ENCODE peak calls at places on chromosomes 6 and 20, in seven cellular contexts. L is body of pancreas, F is uterus, O is endothelial cell of umbilical vein, D is lower leg skin, V is suprapubic skin, U is esophagus muscularis mucosa. J is an unnamed sample.

GRCh38 chr20:49187330-49188100 is 619 bp downstream of the STAU1 start:
- DNase-seq in L (no peak), F (peak), O (peak), D (peak), V (no peak), U (no peak), J (no peak)

GRCh38 chr6:46023216-46023915 is 7.7 kb upstream of the CLIC5 start:
- DNase-seq in L (peak), F (no peak), O (no peak), D (no peak), V (no peak), U (peak), J (no peak)

GRCh38 chr6:106451419-106451818 is 90.9 kb downstream of the CRYBG1 start:
- DNase-seq in L (no peak), F (no peak), O (peak), D (no peak), V (no peak), U (no peak), J (no peak)

GRCh38 chr6:44116643-44117382 is 10.4 kb downstream of the MRPL14 start:
- DNase-seq in L (no peak), F (no peak), O (peak), D (no peak), V (no peak), U (no peak), J (peak)

GRCh38 chr6:15628499-15629131 is 34.2 kb downstream of the DTNBP1 start:
- DNase-seq in L (peak), F (no peak), O (no peak), D (no peak), V (no peak), U (no peak), J (peak)

GRCh38 chr6:44264154-44265002 is 973 bp downstream of the NFKBIE start:
- DNase-seq in L (peak), F (no peak), O (no peak), D (no peak), V (no peak), U (no peak), J (no peak)

GRCh38 chr20:6122873-6123649 is at the start of gene FERMT1:
- DNase-seq in L (peak), F (peak), O (peak), D (no peak), V (no peak), U (peak), J (peak)

GRCh38 chr6:10585232-10585887 is 64.2 kb downstream of the GCNT2 start:
- DNase-seq in L (no peak), F (no peak), O (no peak), D (peak), V (no peak), U (no peak), J (no peak)

GRCh38 chr6:69216127-69216526 is 580.7 kb downstream of the LMBRD1 start:
- DNase-seq in L (no peak), F (no peak), O (no peak), D (no peak), V (no peak), U (no peak), J (no peak)

GRCh38 chr6:132530293-132530974 is 7.6 kb upstream of the TAAR9 start:
- DNase-seq in L (peak), F (peak), O (peak), D (no peak), V (no peak), U (no peak), J (no peak)

GRCh38 chr20:1942486-1943266 is 47.5 kb downstream of the SIRPA start:
- DNase-seq in L (no peak), F (no peak), O (no peak), D (peak), V (peak), U (no peak), J (no peak)

GRCh38 chr20:10040070-10040970 is 5.5 kb downstream of the ANKEF1 start:
- DNase-seq in L (no peak), F (no peak), O (peak), D (no peak), V (no peak), U (no peak), J (peak)

GRCh38 chr6:41967312-41968287 is 26.0 kb upstream of the CCND3 start:
- DNase-seq in L (no peak), F (no peak), O (no peak), D (peak), V (no peak), U (no peak), J (no peak)

GRCh38 chr6:168095741-168096250 is 16.8 kb upstream of the FRMD1 start:
- DNase-seq in L (no peak), F (no peak), O (no peak), D (no peak), V (no peak), U (no peak), J (no peak)

DNA sequence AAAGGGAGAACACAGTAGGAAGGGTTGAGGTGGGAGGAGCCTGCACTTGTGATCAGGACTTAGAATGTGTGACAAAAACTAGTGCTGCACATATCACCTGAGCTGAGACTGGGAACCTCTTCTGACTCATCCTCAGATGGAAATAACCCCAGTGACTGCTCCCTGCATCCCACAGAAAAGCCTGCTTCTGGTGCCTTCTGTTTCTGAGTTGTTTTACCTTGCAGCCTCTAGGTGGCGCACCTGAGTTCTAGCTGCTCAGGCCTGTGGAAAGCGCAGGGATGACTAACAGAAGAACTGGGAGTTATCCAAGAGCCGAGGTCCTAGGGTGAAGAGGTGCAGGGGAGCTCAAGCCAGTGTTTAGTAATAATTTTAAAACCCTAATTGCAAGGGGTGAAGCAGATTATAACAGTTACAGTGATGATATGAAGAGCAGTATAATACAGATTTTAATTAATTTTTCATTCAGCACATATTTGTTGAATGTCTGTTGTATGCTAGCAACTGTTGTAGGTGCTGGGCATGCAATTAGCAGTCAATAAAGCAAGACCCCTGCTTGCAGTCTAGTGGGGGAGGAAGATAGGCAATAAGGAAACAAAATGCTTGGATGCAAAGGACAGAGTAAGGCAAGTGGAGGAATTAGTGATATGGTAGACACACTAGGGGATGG is 302.5 kb downstream of the DHX35 start:
- DNase-seq in L (peak), F (peak), O (peak), D (peak), V (no peak), U (no peak), J (peak)
- TF ChIP-seq POLR2A in L (no peak), F (no peak), O (no peak), D (no peak), V (no peak), U (no peak), J (no peak)

GRCh38 chr6:33620158-33620583 is 951 bp upstream of the ITPR3 start:
- DNase-seq in L (peak), F (no peak), O (peak), D (peak), V (no peak), U (no peak), J (no peak)
- TF ChIP-seq POLR2A in L (no peak), F (no peak), O (no peak), D (no peak), V (no peak), U (no peak), J (no peak)

GRCh38 chr20:16576219-16576618 is 3.0 kb upstream of the KIF16B start:
- DNase-seq in L (no peak), F (no peak), O (no peak), D (no peak), V (no peak), U (no peak), J (no peak)

GRCh38 chr20:16571333-16571732 is 1.9 kb downstream of the KIF16B start:
- DNase-seq in L (no peak), F (no peak), O (no peak), D (no peak), V (no peak), U (no peak), J (no peak)

GRCh38 chr20:16574656-16575355 is 1.6 kb upstream of the KIF16B start:
- DNase-seq in L (peak), F (peak), O (peak), D (peak), V (peak), U (peak), J (peak)

GRCh38 chr20:16575390-16576140 is 2.3 kb upstream of the KIF16B start:
- DNase-seq in L (no peak), F (no peak), O (no peak), D (no peak), V (no peak), U (peak), J (no peak)

DNA sequence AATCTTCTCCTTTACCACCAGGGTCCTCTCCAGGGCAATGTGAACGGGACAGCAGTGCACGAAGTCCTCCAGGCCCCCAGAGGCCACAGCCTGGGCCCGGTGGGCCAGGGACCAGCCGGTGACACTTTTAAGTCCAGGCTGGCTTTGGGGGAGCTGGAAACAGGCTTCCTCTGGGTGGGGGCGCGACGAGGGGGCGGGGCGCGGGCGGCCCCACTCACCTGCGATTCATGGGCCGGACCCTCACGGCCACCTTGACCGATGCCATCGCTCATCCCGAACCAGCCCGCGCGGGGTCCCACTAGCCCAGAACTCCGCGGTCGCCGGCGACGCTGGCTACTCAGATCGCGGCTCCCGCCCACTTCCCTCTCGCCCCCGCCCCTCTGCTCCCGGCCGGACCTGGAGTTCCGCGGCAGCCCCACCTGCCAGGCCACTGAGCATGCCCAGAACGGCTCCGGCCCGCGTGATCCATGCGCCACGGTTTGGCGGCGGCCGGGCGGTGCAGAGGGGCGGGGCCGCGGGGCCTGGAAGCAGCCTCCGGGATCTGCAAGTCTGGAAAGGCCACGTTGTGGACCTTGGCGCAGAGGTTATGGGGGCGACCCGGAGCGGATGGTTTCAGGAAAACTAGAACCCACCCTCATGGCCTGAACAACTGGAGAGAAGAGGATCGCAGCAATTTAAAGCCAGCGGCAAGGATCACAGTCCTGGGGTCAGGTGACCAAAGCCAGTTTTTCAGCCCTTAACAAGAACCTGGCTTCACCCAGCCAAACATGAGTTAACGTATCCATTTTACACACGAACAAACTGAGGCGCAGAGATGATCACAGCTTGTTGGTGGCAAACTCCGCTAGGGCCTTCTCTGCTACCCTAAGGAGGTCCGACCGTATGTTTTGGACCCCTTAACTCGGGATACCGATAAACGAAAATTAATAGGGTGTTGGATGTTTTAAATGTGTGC is at the start of gene KIF16B:
- DNase-seq in L (peak), F (peak), O (peak), D (peak), V (peak), U (peak), J (peak)
- TF ChIP-seq POLR2A in L (no peak), F (peak), O (no peak), D (no peak), V (no peak), U (peak), J (peak)

DNA sequence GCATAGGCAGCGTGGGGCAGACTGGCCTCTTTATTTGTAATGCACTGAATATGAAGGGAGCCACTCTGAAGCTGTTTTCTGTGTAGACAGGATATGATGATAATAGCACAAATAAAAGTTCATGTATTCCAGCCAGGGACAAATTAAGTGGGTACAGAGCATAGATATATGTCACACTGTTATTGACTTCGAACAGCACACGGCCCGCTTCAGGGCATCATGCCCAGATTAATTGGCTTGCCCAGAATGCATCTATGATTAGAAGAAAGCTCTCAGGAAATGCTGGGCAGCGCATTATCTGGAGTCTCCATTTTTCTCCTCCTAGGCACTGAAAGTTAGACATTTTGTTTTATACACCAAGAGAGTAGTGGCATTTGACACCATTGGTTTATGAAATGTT is 26.3 kb upstream of the SASH1 start:
- DNase-seq in L (peak), F (no peak), O (peak), D (no peak), V (no peak), U (no peak), J (no peak)
- TF ChIP-seq POLR2A in L (no peak), F (no peak), O (no peak), D (no peak), V (no peak), U (no peak), J (no peak)

GRCh38 chr20:38424404-38424803 is 10.7 kb downstream of the SNHG17 start:
- DNase-seq in L (no peak), F (no peak), O (no peak), D (no peak), V (no peak), U (no peak), J (no peak)

GRCh38 chr20:38421915-38422314 is 13.2 kb downstream of the SNHG17 start:
- DNase-seq in L (no peak), F (no peak), O (no peak), D (peak), V (no peak), U (no peak), J (no peak)

GRCh38 chr20:38426498-38426897 is 8.6 kb downstream of the SNHG17 start:
- DNase-seq in L (no peak), F (no peak), O (no peak), D (no peak), V (no peak), U (no peak), J (no peak)

GRCh38 chr20:38426006-38426405 is 9.1 kb downstream of the SNHG17 start:
- DNase-seq in L (peak), F (no peak), O (no peak), D (no peak), V (no peak), U (no peak), J (peak)

GRCh38 chr20:38423541-38423940 is 11.6 kb downstream of the SNHG17 start:
- DNase-seq in L (no peak), F (no peak), O (no peak), D (no peak), V (no peak), U (no peak), J (no peak)
- TF ChIP-seq POLR2A in L (no peak), F (no peak), O (no peak), D (no peak), V (no peak), U (no peak), J (no peak)

DNA sequence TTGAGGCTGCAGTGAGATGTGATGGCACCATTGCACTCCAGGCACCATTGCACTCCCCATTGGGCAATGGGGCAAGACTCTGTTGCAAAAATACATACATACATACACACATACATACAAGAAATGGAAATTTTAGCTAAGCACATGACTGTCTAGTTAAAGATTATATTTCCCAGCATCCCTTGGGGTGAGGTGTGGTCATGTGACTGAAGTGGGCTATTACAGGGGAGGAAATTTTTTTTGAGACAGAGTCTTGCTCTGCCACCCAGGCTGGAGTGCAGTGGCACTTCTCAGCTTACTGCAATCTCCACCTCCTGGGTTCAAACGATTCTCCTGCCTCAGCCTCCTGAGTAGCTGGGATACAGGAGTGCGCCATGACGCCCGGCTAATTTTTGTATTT is 32.0 kb upstream of the HMGA1 start:
- DNase-seq in L (no peak), F (no peak), O (no peak), D (no peak), V (no peak), U (no peak), J (no peak)
- TF ChIP-seq POLR2A in L (no peak), F (no peak), O (no peak), D (no peak), V (no peak), U (no peak), J (no peak)

J was measured in H54.